ENCODE peak calls at places on chromosomes 16 and 17, in ten cellular contexts. X, G, P, Y, W, L, F, T, S and N are unnamed samples.
A peak's percentile ranks its signal among the peaks of the same experiment; 100 is the strongest.

GRCh38 chr17:74172700-74173099 is 30.8 kb upstream of the RPL38 start:
- DNase-seq in X (no peak), G (no peak), P (no peak), Y (no peak), W (no peak), L (no peak), F (no peak), T (no peak), S (no peak), N (no peak)

GRCh38 chr17:181213-182163 is at the start of gene DOC2B:
- DNase-seq in X (no peak), G (peak; percentile 44), P (no peak), Y (peak; percentile 22), W (no peak), L (no peak), F (no peak), T (no peak), S (no peak), N (no peak)

GRCh38 chr17:39781028-39781800 is 43.5 kb downstream of the GRB7 start:
- DNase-seq in X (no peak), G (no peak), P (no peak), Y (no peak), W (no peak), L (no peak), F (no peak), T (no peak), S (no peak), N (no peak)

GRCh38 chr17:81543339-81543675 is 8.8 kb downstream of the FAAP100 start:
- DNase-seq in X (no peak), G (no peak), P (no peak), Y (no peak), W (no peak), L (no peak), F (no peak), T (no peak), S (no peak), N (no peak)

GRCh38 chr17:27810902-27811557 is 10.7 kb upstream of the NOS2 start:
- DNase-seq in X (no peak), G (no peak), P (no peak), Y (peak; percentile 6), W (peak; percentile 51), L (no peak), F (no peak), T (no peak), S (no peak), N (no peak)

GRCh38 chr17:44222112-44222869 is 2.8 kb upstream of the UBTF start:
- DNase-seq in X (no peak), G (peak; percentile 67), P (peak; percentile 85), Y (peak; percentile 81), W (peak; percentile 88), L (peak; percentile 60), F (no peak), T (no peak), S (peak; percentile 75), N (peak; percentile 79)

GRCh38 chr16:50261707-50262235 is 4.6 kb upstream of the ADCY7 start:
- DNase-seq in X (no peak), G (no peak), P (peak; percentile 68), Y (no peak), W (peak; percentile 29), L (no peak), F (no peak), T (no peak), S (no peak), N (no peak)

GRCh38 chr17:57633236-57633635 is 111.9 kb downstream of the CCDC182 start:
- DNase-seq in X (no peak), G (no peak), P (no peak), Y (no peak), W (no peak), L (no peak), F (no peak), T (no peak), S (no peak), N (no peak)

GRCh38 chr16:85729452-85729851 is 21.4 kb downstream of the C16orf74 start:
- DNase-seq in X (no peak), G (no peak), P (no peak), Y (no peak), W (no peak), L (no peak), F (no peak), T (no peak), S (no peak), N (no peak)